ENCODE peak calls at places on chromosomes 4 and X, in six cellular contexts. One of them, this sample, is unnamed.

GRCh38 chrX:34909151-34909550 is 33.4 kb upstream of the FAM47B start:
- DNase-seq in fibroblast of pulmonary artery: no peak
- DNase-seq in SK-N-SH: no peak
- DNase-seq in bronchial epithelial cell: no peak
- DNase-seq in CD8-positive, alpha-beta memory T cell: no peak
- DNase-seq in AG09309: no peak
- DNase-seq in this sample: no peak

GRCh38 chr4:2412534-2412884 is 5.9 kb downstream of the ZFYVE28 start:
- DNase-seq in fibroblast of pulmonary artery: no peak
- DNase-seq in CD8-positive, alpha-beta memory T cell: peak; percentile 47
- DNase-seq in bronchial epithelial cell: no peak
- DNase-seq in SK-N-SH: no peak
- DNase-seq in AG09309: no peak
- DNase-seq in this sample: peak; percentile 87

GRCh38 chr4:146567396-146567795 is 45.7 kb upstream of the SLC10A7 start:
- DNase-seq in AG09309: no peak
- DNase-seq in bronchial epithelial cell: peak; percentile 31
- DNase-seq in CD8-positive, alpha-beta memory T cell: no peak
- DNase-seq in fibroblast of pulmonary artery: peak; percentile 59
- DNase-seq in SK-N-SH: no peak
- DNase-seq in this sample: no peak

GRCh38 chr4:101103381-101104142 is 243.8 kb downstream of the PPP3CA start:
- DNase-seq in SK-N-SH: peak; percentile 10
- DNase-seq in CD8-positive, alpha-beta memory T cell: no peak
- DNase-seq in bronchial epithelial cell: no peak
- DNase-seq in AG09309: no peak
- DNase-seq in fibroblast of pulmonary artery: peak; percentile 34
- DNase-seq in this sample: no peak

GRCh38 chr4:7422098-7422897 is 12.4 kb downstream of the PSAPL1 start:
- DNase-seq in SK-N-SH: peak; percentile 19
- DNase-seq in fibroblast of pulmonary artery: no peak
- DNase-seq in AG09309: no peak
- DNase-seq in bronchial epithelial cell: no peak
- DNase-seq in CD8-positive, alpha-beta memory T cell: no peak
- DNase-seq in this sample: no peak

GRCh38 chrX:47539860-47540259 is 21.1 kb upstream of the ARAF start:
- DNase-seq in fibroblast of pulmonary artery: no peak
- DNase-seq in bronchial epithelial cell: no peak
- DNase-seq in SK-N-SH: no peak
- DNase-seq in CD8-positive, alpha-beta memory T cell: no peak
- DNase-seq in AG09309: no peak
- DNase-seq in this sample: no peak

GRCh38 chrX:154417157-154417556 is 5.8 kb downstream of the TAFAZZIN start:
- DNase-seq in AG09309: no peak
- DNase-seq in bronchial epithelial cell: no peak
- DNase-seq in SK-N-SH: peak; percentile 69
- DNase-seq in CD8-positive, alpha-beta memory T cell: no peak
- DNase-seq in fibroblast of pulmonary artery: no peak
- DNase-seq in this sample: no peak

GRCh38 chrX:29661290-29661689 is 554.1 kb upstream of the MAGEB2 start:
- DNase-seq in bronchial epithelial cell: peak; percentile 33
- DNase-seq in SK-N-SH: no peak
- DNase-seq in AG09309: no peak
- DNase-seq in CD8-positive, alpha-beta memory T cell: no peak
- DNase-seq in fibroblast of pulmonary artery: peak; percentile 53
- DNase-seq in this sample: no peak

GRCh38 chrX:46456125-46456922 is 88.9 kb downstream of the ZNF674 start:
- DNase-seq in bronchial epithelial cell: no peak
- DNase-seq in SK-N-SH: no peak
- DNase-seq in CD8-positive, alpha-beta memory T cell: no peak
- DNase-seq in fibroblast of pulmonary artery: peak; percentile 48
- DNase-seq in AG09309: no peak
- DNase-seq in this sample: no peak

GRCh38 chrX:29903365-29903764 is 312.0 kb upstream of the MAGEB2 start:
- DNase-seq in bronchial epithelial cell: no peak
- DNase-seq in AG09309: no peak
- DNase-seq in CD8-positive, alpha-beta memory T cell: no peak
- DNase-seq in fibroblast of pulmonary artery: peak; percentile 19
- DNase-seq in SK-N-SH: no peak
- DNase-seq in this sample: no peak

GRCh38 chr4:7291372-7292135 is 99.2 kb downstream of the SORCS2 start:
- DNase-seq in CD8-positive, alpha-beta memory T cell: no peak
- DNase-seq in AG09309: no peak
- DNase-seq in bronchial epithelial cell: no peak
- DNase-seq in fibroblast of pulmonary artery: no peak
- DNase-seq in SK-N-SH: no peak
- DNase-seq in this sample: no peak

GRCh38 chrX:30918480-30918879 is 29.4 kb upstream of the TAB3 start:
- DNase-seq in bronchial epithelial cell: no peak
- DNase-seq in SK-N-SH: no peak
- DNase-seq in CD8-positive, alpha-beta memory T cell: no peak
- DNase-seq in fibroblast of pulmonary artery: no peak
- DNase-seq in AG09309: no peak
- DNase-seq in this sample: no peak

GRCh38 chr4:85919488-85919887 is 440.4 kb downstream of the MAPK10 start:
- DNase-seq in bronchial epithelial cell: no peak
- DNase-seq in AG09309: no peak
- DNase-seq in CD8-positive, alpha-beta memory T cell: no peak
- DNase-seq in fibroblast of pulmonary artery: no peak
- DNase-seq in SK-N-SH: peak; percentile 28
- DNase-seq in this sample: no peak

GRCh38 chr4:4764506-4764905 is 95.0 kb upstream of the MSX1 start:
- DNase-seq in SK-N-SH: no peak
- DNase-seq in AG09309: no peak
- DNase-seq in CD8-positive, alpha-beta memory T cell: no peak
- DNase-seq in fibroblast of pulmonary artery: no peak
- DNase-seq in bronchial epithelial cell: no peak
- DNase-seq in this sample: no peak

GRCh38 chrX:9285342-9285771 is 179.5 kb upstream of the TBL1X start:
- DNase-seq in CD8-positive, alpha-beta memory T cell: no peak
- DNase-seq in AG09309: no peak
- DNase-seq in fibroblast of pulmonary artery: no peak
- DNase-seq in bronchial epithelial cell: no peak
- DNase-seq in SK-N-SH: no peak
- DNase-seq in this sample: no peak

GRCh38 chr4:107858158-107858742 is 33.5 kb downstream of the SGMS2 start:
- DNase-seq in fibroblast of pulmonary artery: no peak
- DNase-seq in AG09309: no peak
- DNase-seq in CD8-positive, alpha-beta memory T cell: no peak
- DNase-seq in bronchial epithelial cell: no peak
- DNase-seq in SK-N-SH: no peak
- DNase-seq in this sample: no peak

GRCh38 chr4:41935652-41936021 is 408 bp downstream of the TMEM33 start:
- DNase-seq in bronchial epithelial cell: peak; percentile 43
- DNase-seq in AG09309: no peak
- DNase-seq in fibroblast of pulmonary artery: peak; percentile 11
- DNase-seq in CD8-positive, alpha-beta memory T cell: no peak
- DNase-seq in SK-N-SH: no peak
- DNase-seq in this sample: no peak

GRCh38 chr4:109395694-109396093 is 37.9 kb upstream of the SEC24B start:
- DNase-seq in AG09309: no peak
- DNase-seq in fibroblast of pulmonary artery: no peak
- DNase-seq in bronchial epithelial cell: no peak
- DNase-seq in CD8-positive, alpha-beta memory T cell: no peak
- DNase-seq in SK-N-SH: no peak
- DNase-seq in this sample: no peak

GRCh38 chrX:7546551-7547080 is 296.4 kb upstream of the VCX start:
- DNase-seq in SK-N-SH: no peak
- DNase-seq in AG09309: no peak
- DNase-seq in CD8-positive, alpha-beta memory T cell: no peak
- DNase-seq in fibroblast of pulmonary artery: no peak
- DNase-seq in bronchial epithelial cell: no peak
- DNase-seq in this sample: no peak

GRCh38 chrX:110086916-110087484 is 84.1 kb downstream of the TMEM164 start:
- DNase-seq in CD8-positive, alpha-beta memory T cell: no peak
- DNase-seq in bronchial epithelial cell: peak; percentile 92
- DNase-seq in fibroblast of pulmonary artery: peak; percentile 94
- DNase-seq in AG09309: peak; percentile 80
- DNase-seq in SK-N-SH: no peak
- DNase-seq in this sample: no peak

GRCh38 chr4:73832651-73833237 is 3.7 kb upstream of the CXCL6 start:
- DNase-seq in bronchial epithelial cell: peak; percentile 43
- DNase-seq in AG09309: no peak
- DNase-seq in SK-N-SH: no peak
- DNase-seq in CD8-positive, alpha-beta memory T cell: no peak
- DNase-seq in fibroblast of pulmonary artery: no peak
- DNase-seq in this sample: no peak

GRCh38 chr4:175412744-175413143 is 399.3 kb downstream of the GPM6A start:
- DNase-seq in AG09309: peak; percentile 96
- DNase-seq in fibroblast of pulmonary artery: peak; percentile 66
- DNase-seq in CD8-positive, alpha-beta memory T cell: no peak
- DNase-seq in SK-N-SH: no peak
- DNase-seq in bronchial epithelial cell: peak; percentile 12
- DNase-seq in this sample: no peak

DNA sequence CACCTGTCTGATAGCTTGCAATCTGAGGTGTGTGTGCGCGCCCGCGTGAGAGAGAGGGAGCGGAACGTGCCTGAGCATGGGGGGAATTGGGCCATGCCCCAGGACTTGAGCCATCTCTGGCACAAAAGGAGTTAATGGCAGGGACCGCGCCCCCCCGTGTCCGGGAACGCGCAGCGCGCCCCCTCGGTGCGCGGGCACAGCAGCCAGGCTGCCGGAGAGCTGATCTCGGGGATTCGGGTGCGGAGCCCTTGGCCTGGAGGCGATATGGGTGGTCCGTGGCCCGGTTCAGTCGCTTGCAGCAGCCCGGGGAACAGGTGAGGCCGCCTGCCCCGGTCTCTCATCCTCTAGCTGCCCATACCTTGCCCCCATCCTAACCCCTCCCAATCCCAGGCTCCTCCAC is at the start of gene NLGN3:
- DNase-seq in SK-N-SH: peak; percentile 73
- DNase-seq in AG09309: no peak
- DNase-seq in fibroblast of pulmonary artery: no peak
- DNase-seq in CD8-positive, alpha-beta memory T cell: no peak
- DNase-seq in bronchial epithelial cell: no peak
- DNase-seq in this sample: no peak
- H3K4me3 ChIP-seq in SK-N-SH: peak within 1 kb of the TSS; percentile 52
- H3K4me3 ChIP-seq in AG09309: no peak within 1 kb of the TSS
- H3K4me3 ChIP-seq in fibroblast of pulmonary artery: no peak within 1 kb of the TSS
- H3K4me3 ChIP-seq in CD8-positive, alpha-beta memory T cell: no peak within 1 kb of the TSS
- H3K4me3 ChIP-seq in bronchial epithelial cell: no peak within 1 kb of the TSS
- H3K4me3 ChIP-seq in this sample: no peak within 1 kb of the TSS

DNA sequence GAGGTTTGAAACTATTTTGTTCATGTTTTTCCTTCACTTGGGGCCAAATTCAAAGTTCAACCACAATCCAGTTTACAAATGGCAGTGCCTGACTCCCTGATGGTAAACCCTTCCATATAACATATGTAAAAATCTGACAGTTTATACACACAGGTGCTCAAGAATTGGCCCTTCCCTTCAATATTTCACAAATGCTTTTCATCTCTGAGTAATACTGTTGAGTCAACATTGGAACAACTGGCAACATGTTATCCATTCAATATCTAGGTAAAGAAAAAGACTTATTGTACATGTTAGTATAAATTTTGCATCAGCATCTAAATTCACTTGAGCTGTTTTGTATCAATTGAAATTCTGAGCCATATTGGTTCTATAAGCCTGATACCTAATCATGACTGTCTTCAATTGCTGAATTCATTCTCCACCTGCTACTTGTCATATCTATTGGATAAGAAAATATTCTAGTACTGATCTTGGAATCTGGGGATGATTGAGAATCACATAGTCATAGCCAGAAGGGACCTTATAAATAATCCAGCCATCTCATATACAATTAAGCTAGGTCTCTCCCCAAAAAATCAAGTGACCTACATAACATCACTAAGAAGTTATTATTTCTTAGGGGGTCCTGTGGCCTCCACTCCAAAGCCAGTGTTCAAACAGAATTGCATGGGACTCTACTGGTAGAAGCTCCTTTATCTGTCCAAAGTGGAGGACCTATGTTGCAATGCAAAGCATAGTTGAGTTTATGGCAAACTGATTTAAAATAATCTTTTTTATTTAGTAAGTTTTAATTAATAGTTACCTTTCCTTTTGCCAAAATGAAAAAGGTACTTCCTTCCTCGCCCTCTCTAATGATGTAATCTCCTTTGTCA is 61.9 kb downstream of the PRKG2 start:
- DNase-seq in AG09309: no peak
- DNase-seq in bronchial epithelial cell: peak; percentile 92
- DNase-seq in SK-N-SH: no peak
- DNase-seq in CD8-positive, alpha-beta memory T cell: no peak
- DNase-seq in fibroblast of pulmonary artery: no peak
- DNase-seq in this sample: no peak
- H3K4me3 ChIP-seq in AG09309: no peak overlapping the region
- H3K4me3 ChIP-seq in bronchial epithelial cell: peak overlapping the region; percentile 9
- H3K4me3 ChIP-seq in SK-N-SH: no peak overlapping the region
- H3K4me3 ChIP-seq in CD8-positive, alpha-beta memory T cell: no peak overlapping the region
- H3K4me3 ChIP-seq in fibroblast of pulmonary artery: no peak overlapping the region
- H3K4me3 ChIP-seq in this sample: no peak overlapping the region

DNA sequence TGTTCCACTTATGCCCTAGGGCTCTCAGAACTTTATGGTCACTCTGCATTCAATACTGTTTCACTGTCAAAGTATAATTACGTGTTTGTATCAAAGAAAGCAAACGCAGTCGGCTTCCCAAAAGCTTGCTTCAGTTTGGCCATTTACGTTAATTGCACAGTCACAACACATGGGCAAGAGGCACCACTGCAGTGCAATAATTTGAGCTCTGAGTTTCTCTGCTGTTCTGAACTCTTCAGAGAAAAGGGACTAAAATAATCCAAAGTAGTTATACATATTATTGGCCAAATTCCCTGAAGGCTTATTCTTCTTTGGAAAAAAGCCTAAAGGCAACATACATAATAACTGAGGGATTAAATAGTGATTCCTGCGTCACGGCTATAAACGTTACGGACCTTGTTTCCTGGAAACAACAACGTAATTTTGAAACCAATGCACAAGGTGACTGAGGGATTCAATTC is 51.3 kb downstream of the RNF150 start:
- DNase-seq in CD8-positive, alpha-beta memory T cell: no peak
- DNase-seq in fibroblast of pulmonary artery: no peak
- DNase-seq in SK-N-SH: no peak
- DNase-seq in bronchial epithelial cell: no peak
- DNase-seq in AG09309: no peak
- DNase-seq in this sample: no peak
- H3K4me3 ChIP-seq in CD8-positive, alpha-beta memory T cell: no peak overlapping the region
- H3K4me3 ChIP-seq in fibroblast of pulmonary artery: no peak overlapping the region
- H3K4me3 ChIP-seq in SK-N-SH: no peak overlapping the region
- H3K4me3 ChIP-seq in bronchial epithelial cell: no peak overlapping the region
- H3K4me3 ChIP-seq in AG09309: no peak overlapping the region
- H3K4me3 ChIP-seq in this sample: no peak overlapping the region

DNA sequence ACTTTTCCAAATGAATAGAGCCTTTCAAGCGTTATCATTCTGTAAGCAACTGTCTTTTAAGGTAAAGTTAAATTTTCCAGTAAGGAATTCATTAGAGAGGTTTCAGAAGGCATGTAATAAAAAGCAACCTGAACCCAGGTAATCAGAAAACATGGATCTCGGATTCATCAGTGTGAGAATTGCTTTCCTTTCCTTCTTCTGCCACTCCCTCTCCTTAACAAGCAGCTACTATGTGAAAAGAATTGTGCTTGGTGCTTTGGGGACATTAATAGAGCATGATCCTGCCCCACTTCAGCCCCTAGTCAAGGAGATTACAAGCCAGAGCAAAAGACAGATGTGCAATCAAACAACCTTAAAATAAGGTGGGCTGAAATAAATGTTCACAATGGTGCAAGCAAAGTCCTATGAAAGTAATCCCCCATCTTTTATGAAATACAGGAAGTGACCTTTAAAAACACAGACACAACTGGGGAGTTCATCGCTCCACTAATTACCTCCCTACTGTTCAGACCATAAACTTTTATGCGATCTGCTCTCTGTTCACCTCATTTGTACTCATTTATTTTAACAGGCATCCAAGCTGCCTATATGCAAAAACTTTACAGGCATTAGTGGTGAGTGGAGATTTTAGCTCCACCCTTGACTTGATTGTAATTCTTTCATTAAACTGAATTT is 122.9 kb upstream of the RASGEF1B start:
- DNase-seq in CD8-positive, alpha-beta memory T cell: no peak
- DNase-seq in fibroblast of pulmonary artery: no peak
- DNase-seq in bronchial epithelial cell: no peak
- DNase-seq in AG09309: no peak
- DNase-seq in SK-N-SH: no peak
- DNase-seq in this sample: no peak
- H3K4me3 ChIP-seq in CD8-positive, alpha-beta memory T cell: no peak overlapping the region
- H3K4me3 ChIP-seq in fibroblast of pulmonary artery: no peak overlapping the region
- H3K4me3 ChIP-seq in bronchial epithelial cell: no peak overlapping the region
- H3K4me3 ChIP-seq in AG09309: no peak overlapping the region
- H3K4me3 ChIP-seq in SK-N-SH: no peak overlapping the region
- H3K4me3 ChIP-seq in this sample: no peak overlapping the region

This sample was measured in CD4-positive, alpha-beta memory T cell.